ENCODE peak calls at places on chromosomes 6 and 20, in eight cellular contexts. One of them, this sample, is unnamed.

GRCh38 chr6:33997265-33997664 is 148.6 kb downstream of the GRM4 start:
- DNase-seq in ELR: no peak
- DNase-seq in kidney epithelial cell: no peak
- DNase-seq in astrocyte of the spinal cord: no peak
- DNase-seq in transverse colon: no peak
- DNase-seq in endodermal cell: no peak
- DNase-seq in stimulated activated CD8-positive, alpha-beta memory T cell treated with anti-CD3 and anti-CD28 coated beads, Interleukin-4, amount 100 ng/mL, for 24 hours: no peak
- DNase-seq in activated CD8-positive, alpha-beta memory T cell treated with anti-CD3 and anti-CD28 coated beads for 4 hours: no peak
- DNase-seq in this sample: no peak

GRCh38 chr20:34834459-34834893 is 9.0 kb upstream of the NCOA6 start:
- DNase-seq in ELR: peak
- DNase-seq in kidney epithelial cell: no peak
- DNase-seq in astrocyte of the spinal cord: peak
- DNase-seq in transverse colon: no peak
- DNase-seq in endodermal cell: no peak
- DNase-seq in stimulated activated CD8-positive, alpha-beta memory T cell treated with anti-CD3 and anti-CD28 coated beads, Interleukin-4, amount 100 ng/mL, for 24 hours: no peak
- DNase-seq in activated CD8-positive, alpha-beta memory T cell treated with anti-CD3 and anti-CD28 coated beads for 4 hours: no peak
- DNase-seq in this sample: no peak

GRCh38 chr6:151229401-151230276 is 10.1 kb upstream of the AKAP12 start:
- DNase-seq in ELR: no peak
- DNase-seq in kidney epithelial cell: no peak
- DNase-seq in astrocyte of the spinal cord: no peak
- DNase-seq in transverse colon: no peak
- DNase-seq in endodermal cell: no peak
- DNase-seq in stimulated activated CD8-positive, alpha-beta memory T cell treated with anti-CD3 and anti-CD28 coated beads, Interleukin-4, amount 100 ng/mL, for 24 hours: peak
- DNase-seq in activated CD8-positive, alpha-beta memory T cell treated with anti-CD3 and anti-CD28 coated beads for 4 hours: no peak
- DNase-seq in this sample: no peak

GRCh38 chr20:7650481-7650880 is 289.8 kb downstream of the HAO1 start:
- DNase-seq in ELR: no peak
- DNase-seq in kidney epithelial cell: no peak
- DNase-seq in astrocyte of the spinal cord: peak
- DNase-seq in transverse colon: no peak
- DNase-seq in endodermal cell: no peak
- DNase-seq in stimulated activated CD8-positive, alpha-beta memory T cell treated with anti-CD3 and anti-CD28 coated beads, Interleukin-4, amount 100 ng/mL, for 24 hours: no peak
- DNase-seq in activated CD8-positive, alpha-beta memory T cell treated with anti-CD3 and anti-CD28 coated beads for 4 hours: no peak
- DNase-seq in this sample: no peak

GRCh38 chr6:506508-506907 is 115.0 kb downstream of the IRF4 start:
- DNase-seq in ELR: no peak
- DNase-seq in kidney epithelial cell: no peak
- DNase-seq in astrocyte of the spinal cord: no peak
- DNase-seq in transverse colon: no peak
- DNase-seq in endodermal cell: no peak
- DNase-seq in stimulated activated CD8-positive, alpha-beta memory T cell treated with anti-CD3 and anti-CD28 coated beads, Interleukin-4, amount 100 ng/mL, for 24 hours: peak
- DNase-seq in activated CD8-positive, alpha-beta memory T cell treated with anti-CD3 and anti-CD28 coated beads for 4 hours: peak
- DNase-seq in this sample: no peak

GRCh38 chr6:112936476-112936875 is 589.3 kb downstream of the RFPL4B start:
- DNase-seq in ELR: no peak
- DNase-seq in kidney epithelial cell: no peak
- DNase-seq in astrocyte of the spinal cord: peak
- DNase-seq in transverse colon: no peak
- DNase-seq in endodermal cell: no peak
- DNase-seq in stimulated activated CD8-positive, alpha-beta memory T cell treated with anti-CD3 and anti-CD28 coated beads, Interleukin-4, amount 100 ng/mL, for 24 hours: no peak
- DNase-seq in activated CD8-positive, alpha-beta memory T cell treated with anti-CD3 and anti-CD28 coated beads for 4 hours: no peak
- DNase-seq in this sample: peak

GRCh38 chr20:61985096-61985495 is 80.6 kb downstream of the TAF4 start:
- DNase-seq in ELR: no peak
- DNase-seq in kidney epithelial cell: no peak
- DNase-seq in astrocyte of the spinal cord: no peak
- DNase-seq in transverse colon: no peak
- DNase-seq in endodermal cell: no peak
- DNase-seq in stimulated activated CD8-positive, alpha-beta memory T cell treated with anti-CD3 and anti-CD28 coated beads, Interleukin-4, amount 100 ng/mL, for 24 hours: no peak
- DNase-seq in activated CD8-positive, alpha-beta memory T cell treated with anti-CD3 and anti-CD28 coated beads for 4 hours: no peak
- DNase-seq in this sample: no peak

GRCh38 chr20:61436674-61437279 is 184.7 kb downstream of the CDH4 start:
- DNase-seq in ELR: peak
- DNase-seq in kidney epithelial cell: peak
- DNase-seq in astrocyte of the spinal cord: peak
- DNase-seq in transverse colon: no peak
- DNase-seq in endodermal cell: peak
- DNase-seq in stimulated activated CD8-positive, alpha-beta memory T cell treated with anti-CD3 and anti-CD28 coated beads, Interleukin-4, amount 100 ng/mL, for 24 hours: no peak
- DNase-seq in activated CD8-positive, alpha-beta memory T cell treated with anti-CD3 and anti-CD28 coated beads for 4 hours: no peak
- DNase-seq in this sample: peak

GRCh38 chr6:45630801-45631200 is 253.1 kb upstream of the SUPT3H start:
- DNase-seq in ELR: peak
- DNase-seq in kidney epithelial cell: no peak
- DNase-seq in astrocyte of the spinal cord: no peak
- DNase-seq in transverse colon: no peak
- DNase-seq in endodermal cell: no peak
- DNase-seq in stimulated activated CD8-positive, alpha-beta memory T cell treated with anti-CD3 and anti-CD28 coated beads, Interleukin-4, amount 100 ng/mL, for 24 hours: no peak
- DNase-seq in activated CD8-positive, alpha-beta memory T cell treated with anti-CD3 and anti-CD28 coated beads for 4 hours: no peak
- DNase-seq in this sample: no peak

GRCh38 chr6:77650098-77650663 is 2.7 kb upstream of the MEI4 start:
- DNase-seq in ELR: no peak
- DNase-seq in kidney epithelial cell: no peak
- DNase-seq in astrocyte of the spinal cord: peak
- DNase-seq in transverse colon: peak
- DNase-seq in endodermal cell: peak
- DNase-seq in stimulated activated CD8-positive, alpha-beta memory T cell treated with anti-CD3 and anti-CD28 coated beads, Interleukin-4, amount 100 ng/mL, for 24 hours: no peak
- DNase-seq in activated CD8-positive, alpha-beta memory T cell treated with anti-CD3 and anti-CD28 coated beads for 4 hours: no peak
- DNase-seq in this sample: no peak

GRCh38 chr20:8291200-8291599 is 159.1 kb downstream of the PLCB1 start:
- DNase-seq in ELR: no peak
- DNase-seq in kidney epithelial cell: no peak
- DNase-seq in astrocyte of the spinal cord: no peak
- DNase-seq in transverse colon: no peak
- DNase-seq in endodermal cell: no peak
- DNase-seq in stimulated activated CD8-positive, alpha-beta memory T cell treated with anti-CD3 and anti-CD28 coated beads, Interleukin-4, amount 100 ng/mL, for 24 hours: no peak
- DNase-seq in activated CD8-positive, alpha-beta memory T cell treated with anti-CD3 and anti-CD28 coated beads for 4 hours: no peak
- DNase-seq in this sample: no peak

GRCh38 chr6:52125139-52125538 is 37.7 kb upstream of the PKHD1 start:
- DNase-seq in ELR: no peak
- DNase-seq in kidney epithelial cell: no peak
- DNase-seq in astrocyte of the spinal cord: no peak
- DNase-seq in transverse colon: no peak
- DNase-seq in endodermal cell: no peak
- DNase-seq in stimulated activated CD8-positive, alpha-beta memory T cell treated with anti-CD3 and anti-CD28 coated beads, Interleukin-4, amount 100 ng/mL, for 24 hours: no peak
- DNase-seq in activated CD8-positive, alpha-beta memory T cell treated with anti-CD3 and anti-CD28 coated beads for 4 hours: no peak
- DNase-seq in this sample: no peak

GRCh38 chr6:28296520-28297060 is 15.2 kb downstream of the PGBD1 start:
- DNase-seq in ELR: no peak
- DNase-seq in kidney epithelial cell: no peak
- DNase-seq in astrocyte of the spinal cord: no peak
- DNase-seq in transverse colon: no peak
- DNase-seq in endodermal cell: no peak
- DNase-seq in stimulated activated CD8-positive, alpha-beta memory T cell treated with anti-CD3 and anti-CD28 coated beads, Interleukin-4, amount 100 ng/mL, for 24 hours: no peak
- DNase-seq in activated CD8-positive, alpha-beta memory T cell treated with anti-CD3 and anti-CD28 coated beads for 4 hours: no peak
- DNase-seq in this sample: no peak

GRCh38 chr20:5156670-5157448 is 30.1 kb downstream of the CDS2 start:
- DNase-seq in ELR: peak
- DNase-seq in kidney epithelial cell: no peak
- DNase-seq in astrocyte of the spinal cord: peak
- DNase-seq in transverse colon: no peak
- DNase-seq in endodermal cell: no peak
- DNase-seq in stimulated activated CD8-positive, alpha-beta memory T cell treated with anti-CD3 and anti-CD28 coated beads, Interleukin-4, amount 100 ng/mL, for 24 hours: no peak
- DNase-seq in activated CD8-positive, alpha-beta memory T cell treated with anti-CD3 and anti-CD28 coated beads for 4 hours: no peak
- DNase-seq in this sample: no peak

GRCh38 chr6:85068221-85068620 is 303.8 kb upstream of the TBX18 start:
- DNase-seq in ELR: no peak
- DNase-seq in kidney epithelial cell: no peak
- DNase-seq in astrocyte of the spinal cord: no peak
- DNase-seq in transverse colon: no peak
- DNase-seq in endodermal cell: no peak
- DNase-seq in stimulated activated CD8-positive, alpha-beta memory T cell treated with anti-CD3 and anti-CD28 coated beads, Interleukin-4, amount 100 ng/mL, for 24 hours: no peak
- DNase-seq in activated CD8-positive, alpha-beta memory T cell treated with anti-CD3 and anti-CD28 coated beads for 4 hours: no peak
- DNase-seq in this sample: no peak

GRCh38 chr20:50762435-50763201 is 31.2 kb downstream of the PARD6B start:
- DNase-seq in ELR: peak
- DNase-seq in kidney epithelial cell: no peak
- DNase-seq in astrocyte of the spinal cord: peak
- DNase-seq in transverse colon: peak
- DNase-seq in endodermal cell: no peak
- DNase-seq in stimulated activated CD8-positive, alpha-beta memory T cell treated with anti-CD3 and anti-CD28 coated beads, Interleukin-4, amount 100 ng/mL, for 24 hours: no peak
- DNase-seq in activated CD8-positive, alpha-beta memory T cell treated with anti-CD3 and anti-CD28 coated beads for 4 hours: no peak
- DNase-seq in this sample: no peak